ENCODE peak calls at places on chromosomes 13 and 19, in five cellular contexts. K, H, I, U and J are unnamed samples.

GRCh38 chr13:20360835-20361412 is 128.8 kb upstream of the GJB6 start:
- DNase-seq in H (no peak), I (no peak), K (no peak), U (peak; percentile 10), J (no peak)

GRCh38 chr19:31297991-31298390 is 51.2 kb downstream of the TSHZ3 start:
- DNase-seq in K (no peak), H (no peak), U (no peak), I (no peak), J (no peak)

GRCh38 chr19:5507056-5507624 is 51.9 kb downstream of the ZNRF4 start:
- DNase-seq in H (no peak), U (no peak), K (no peak), I (no peak), J (no peak)

GRCh38 chr13:107778094-107778493 is 437.2 kb downstream of the LIG4 start:
- DNase-seq in K (no peak), I (no peak), U (no peak), H (no peak), J (no peak)

GRCh38 chr13:45178349-45179142 is 22.3 kb downstream of the KCTD4 start:
- DNase-seq in I (no peak), K (peak; percentile 25), H (no peak), U (peak; percentile 92), J (no peak)

GRCh38 chr19:4301590-4302237 is 475 bp downstream of the TMIGD2 start:
- DNase-seq in U (no peak), I (no peak), K (no peak), H (no peak), J (no peak)

GRCh38 chr19:51333836-51334460 is 8.0 kb downstream of the VSIG10L start:
- DNase-seq in U (no peak), H (no peak), I (no peak), K (peak; percentile 49), J (peak; percentile 30)

GRCh38 chr13:45522571-45522970 is 57.8 kb downstream of the COG3 start:
- DNase-seq in K (no peak), H (no peak), I (no peak), U (no peak), J (no peak)

GRCh38 chr19:7535993-7536685 is 622 bp downstream of the PNPLA6 start:
- DNase-seq in K (no peak), I (no peak), U (no peak), H (no peak), J (no peak)

GRCh38 chr19:6849876-6850275 is 37.5 kb upstream of the ADGRE1 start:
- DNase-seq in U (no peak), K (no peak), H (no peak), I (no peak), J (peak; percentile 26)

GRCh38 chr19:16061943-16062342 is 14.4 kb upstream of the TPM4 start:
- DNase-seq in K (no peak), I (no peak), U (no peak), H (no peak), J (no peak)

GRCh38 chr19:30328096-30328495 is 44.1 kb upstream of the ZNF536 start:
- DNase-seq in K (no peak), I (no peak), H (no peak), U (no peak), J (no peak)

GRCh38 chr13:41458939-41459753 is 1.8 kb downstream of the RGCC start:
- DNase-seq in I (no peak), K (peak; percentile 68), H (peak; percentile 53), U (peak; percentile 34), J (peak; percentile 65)

GRCh38 chr13:66558511-66558910 is 671.6 kb downstream of the PCDH9 start:
- DNase-seq in I (no peak), K (peak; percentile 23), U (peak; percentile 34), H (no peak), J (no peak)

GRCh38 chr19:16949496-16950023 is 60.8 kb downstream of the F2RL3 start:
- DNase-seq in I (no peak), H (no peak), U (no peak), K (no peak), J (no peak)

GRCh38 chr13:63041640-63042414 is 1626.2 kb upstream of the PCDH20 start:
- DNase-seq in H (no peak), K (no peak), I (no peak), U (no peak), J (no peak)

GRCh38 chr13:37806666-37807065 is 62.9 kb downstream of the TRPC4 start:
- DNase-seq in U (no peak), K (no peak), I (no peak), H (no peak), J (no peak)

GRCh38 chr19:50835785-50836542 is 2.6 kb upstream of the KLK15 start:
- DNase-seq in K (peak; percentile 91), I (peak; percentile 89), U (peak; percentile 29), H (peak; percentile 90), J (peak; percentile 82)

GRCh38 chr19:30556230-30556711 is 184.1 kb downstream of the ZNF536 start:
- DNase-seq in U (no peak), K (no peak), H (no peak), I (no peak), J (no peak)

GRCh38 chr13:97259787-97260641 is 37.9 kb downstream of the MBNL2 start:
- DNase-seq in K (peak; percentile 84), I (no peak), H (no peak), U (peak; percentile 64), J (no peak)

GRCh38 chr19:2719910-2720776 is 1.0 kb downstream of the DIRAS1 start:
- DNase-seq in H (peak; percentile 53), U (no peak), I (no peak), K (no peak), J (no peak)

GRCh38 chr19:12784394-12784870 is 6.9 kb upstream of the JUNB start:
- DNase-seq in K (peak; percentile 91), I (no peak), H (no peak), U (no peak), J (peak; percentile 55)

GRCh38 chr19:14391156-14391821 is 10.0 kb downstream of the ADGRE5 start:
- DNase-seq in H (no peak), K (peak; percentile 85), I (no peak), U (no peak), J (no peak)

GRCh38 chr13:25872871-25873607 is 178.8 kb downstream of the SHISA2 start:
- DNase-seq in H (no peak), K (peak; percentile 5), U (no peak), I (no peak), J (no peak)

DNA sequence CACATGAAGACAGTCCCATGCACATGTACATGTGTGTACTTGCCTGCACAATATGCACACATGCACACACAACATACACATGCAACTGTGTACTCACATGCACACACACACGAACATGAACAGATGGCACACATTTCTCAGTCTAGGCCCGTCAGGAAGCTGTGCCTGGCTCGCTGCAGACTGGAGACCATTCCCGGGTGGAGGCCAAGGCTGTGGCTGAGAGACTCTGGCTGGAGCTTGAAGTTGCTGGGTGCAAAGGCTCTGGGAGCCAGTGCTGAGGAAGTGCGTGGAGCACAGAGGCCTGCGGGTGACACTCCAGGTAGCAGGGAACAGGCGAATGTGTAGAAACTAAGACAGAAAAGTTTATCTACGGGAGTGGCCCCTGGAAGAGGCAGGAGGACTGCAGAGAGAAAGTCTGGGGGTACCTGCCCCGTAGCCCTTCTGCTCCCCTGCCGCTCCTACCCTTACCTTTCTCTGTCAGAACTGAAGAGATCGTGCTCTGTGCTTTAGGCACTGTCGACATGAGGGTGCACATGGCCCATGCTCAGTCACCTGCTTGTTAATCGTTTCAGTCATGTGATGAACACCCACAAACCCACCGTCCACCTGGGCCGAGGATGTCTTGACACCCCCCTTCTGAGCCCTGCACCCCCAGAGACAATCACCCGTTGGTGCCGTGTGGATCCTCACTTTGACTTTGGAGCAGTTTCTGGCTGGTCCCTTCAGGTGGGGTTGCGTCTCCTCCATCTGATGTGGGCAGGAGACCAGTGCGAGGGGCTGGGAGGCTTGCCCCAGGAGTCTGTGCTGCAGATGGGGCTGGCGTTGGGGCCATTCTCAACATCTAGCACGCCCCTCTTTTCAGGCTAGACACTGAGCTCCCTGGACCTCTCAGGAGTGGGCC is 69.4 kb downstream of the TEX29 start:
- DNase-seq in K (no peak), H (no peak), U (no peak), I (no peak), J (no peak)
- TF ChIP-seq CTCF in K (no peak), H (no peak), U (no peak), I (no peak), J (no peak)

GRCh38 chr19:32407004-32407992 is 1.7 kb downstream of the DPY19L3 start:
- DNase-seq in I (peak; percentile 63), H (peak; percentile 77), K (peak; percentile 75), U (peak; percentile 39), J (no peak)
- H3K4me3 ChIP-seq in I (peak overlapping the region; percentile 76), H (no peak overlapping the region), K (peak overlapping the region; percentile 74), U (peak overlapping the region; percentile 81), J (no peak overlapping the region)

GRCh38 chr13:102905905-102906304 is 60.1 kb downstream of the ERCC5 start:
- DNase-seq in U (no peak), I (no peak), H (no peak), K (no peak), J (no peak)

GRCh38 chr13:102901615-102902305 is 55.9 kb downstream of the ERCC5 start:
- DNase-seq in I (no peak), H (no peak), K (no peak), U (no peak), J (no peak)

GRCh38 chr13:102902789-102903347 is 57.0 kb downstream of the ERCC5 start:
- DNase-seq in H (no peak), U (no peak), K (no peak), I (no peak), J (no peak)

GRCh38 chr13:102904408-102904862 is 58.6 kb downstream of the ERCC5 start:
- DNase-seq in H (no peak), I (no peak), K (no peak), U (no peak), J (no peak)

DNA sequence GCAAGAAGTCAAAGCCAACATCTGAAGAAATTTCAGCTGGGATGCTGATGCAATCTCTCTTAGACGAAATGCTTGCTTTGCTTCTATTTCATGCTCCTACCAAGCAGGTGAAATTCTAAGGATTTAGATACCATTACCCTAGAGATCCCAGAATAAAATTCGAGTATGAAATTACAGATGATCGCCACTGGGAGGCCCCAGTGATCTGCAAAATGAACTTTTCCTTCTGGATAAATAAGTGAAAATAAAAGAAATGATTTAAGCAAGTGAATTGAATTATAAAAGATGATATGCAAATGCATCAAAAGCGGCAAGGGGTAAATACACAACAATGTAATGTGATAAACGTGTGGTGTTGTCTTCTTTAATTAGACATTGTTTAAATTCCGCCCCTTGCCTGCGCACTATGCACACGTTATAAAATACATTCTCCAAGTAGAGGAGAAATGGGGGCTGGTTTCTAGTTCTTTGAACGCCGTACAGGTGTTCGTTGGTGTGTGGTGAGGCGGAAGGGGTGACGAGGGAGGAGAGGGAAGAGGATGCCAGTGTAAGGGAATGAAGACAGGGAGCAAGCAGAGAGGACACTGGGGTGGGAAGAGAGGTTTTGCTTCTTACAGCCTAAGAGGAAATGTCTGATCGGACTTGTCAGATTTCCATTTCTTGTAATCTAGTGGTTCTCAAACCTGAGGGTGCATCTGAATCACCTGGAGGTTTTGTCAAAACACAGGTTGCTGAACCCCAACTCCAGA is 58.0 kb downstream of the ERCC5 start:
- DNase-seq in H (no peak), K (peak; percentile 17), U (peak; percentile 43), I (no peak), J (peak; percentile 38)
- TF ChIP-seq CTCF in H (no peak), K (peak; percentile 16), U (peak; percentile 46), I (peak; percentile 18), J (peak; percentile 42)

DNA sequence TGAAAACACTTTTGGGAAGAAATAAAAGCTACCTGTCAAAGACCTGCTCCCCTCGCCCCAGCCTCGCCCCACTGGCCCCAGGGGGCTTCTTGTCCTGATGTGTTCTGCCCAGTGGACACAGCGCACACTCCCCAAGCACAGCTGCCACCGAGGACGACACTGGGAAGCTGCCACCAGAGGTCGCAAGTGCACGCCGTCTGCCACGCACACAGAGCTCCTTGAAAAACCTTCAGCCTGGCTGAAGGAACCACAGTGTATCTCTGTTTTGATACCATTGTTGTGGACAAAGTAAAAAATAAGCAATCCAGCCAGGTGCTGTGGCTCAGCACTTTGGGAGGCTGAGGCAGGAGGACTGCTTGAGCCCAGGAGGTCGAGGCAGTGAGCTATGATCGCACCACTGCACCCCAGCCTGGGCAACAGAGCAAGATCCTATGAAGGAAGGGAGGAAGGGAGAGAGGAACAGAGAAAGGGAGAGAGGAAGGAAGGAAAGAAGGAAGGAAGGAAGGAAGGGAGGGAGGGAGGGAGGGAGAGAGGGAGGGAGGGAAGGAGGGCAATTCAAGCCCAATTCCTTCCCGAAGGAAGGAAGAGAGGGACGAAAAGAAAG is 57.3 kb downstream of the CEBPG start:
- DNase-seq in K (peak; percentile 77), H (peak; percentile 65), I (peak; percentile 37), U (peak; percentile 62), J (peak; percentile 67)
- H3K4me3 ChIP-seq in K (no peak overlapping the region), H (no peak overlapping the region), I (no peak overlapping the region), U (no peak overlapping the region), J (no peak overlapping the region)